ENCODE peak calls at places on chromosomes 16 and 17, in seven cellular contexts. N is stimulated activated CD8-positive, alpha-beta memory T cell treated with anti-CD3 and anti-CD28 coated beads, Interleukin-4, amount 100 ng/mL, for 1 hour; J is fibroblast of the aortic adventitia; T is neuronal stem cell; D is OCI-LY7; O is astrocyte of the cerebellum; A is A172. P is an unnamed sample.

GRCh38 chr17:61431594-61432311 is 20.5 kb upstream of the TBX4 start:
- DNase-seq in N (no peak), O (no peak), J (peak; percentile 21), A (peak; percentile 86), T (no peak), D (no peak), P (no peak)

GRCh38 chr17:39738568-39738901 is 797 bp downstream of the GRB7 start:
- DNase-seq in D (no peak), T (no peak), N (no peak), O (no peak), J (no peak), A (no peak), P (no peak)

GRCh38 chr16:82108774-82109173 is 61.2 kb downstream of the MPHOSPH6 start:
- DNase-seq in J (no peak), A (no peak), D (no peak), N (no peak), O (no peak), T (no peak), P (no peak)

GRCh38 chr17:30219833-30220232 is 15.7 kb downstream of the SLC6A4 start:
- DNase-seq in A (no peak), J (no peak), N (no peak), O (no peak), T (no peak), D (no peak), P (no peak)

GRCh38 chr17:27378482-27379200 is 77.6 kb upstream of the KSR1 start:
- DNase-seq in T (no peak), N (no peak), O (no peak), D (no peak), J (no peak), A (no peak), P (no peak)

GRCh38 chr16:30032083-30032819 is 1.2 kb upstream of the TLCD3B start:
- DNase-seq in A (peak; percentile 71), D (peak; percentile 80), T (peak; percentile 86), J (peak; percentile 80), O (peak; percentile 37), N (no peak), P (peak; percentile 76)

GRCh38 chr16:10265770-10266615 is 83.8 kb upstream of the GRIN2A start:
- DNase-seq in T (no peak), J (no peak), N (no peak), A (no peak), D (no peak), O (no peak), P (no peak)

GRCh38 chr16:649646-650045 is 481 bp downstream of the WDR90 start:
- DNase-seq in N (no peak), A (no peak), O (no peak), J (no peak), D (peak; percentile 30), T (no peak), P (no peak)

GRCh38 chr17:73773702-73774101 is 129.5 kb upstream of the SDK2 start:
- DNase-seq in J (no peak), N (no peak), D (no peak), O (no peak), A (peak; percentile 42), T (no peak), P (no peak)

GRCh38 chr17:2337811-2338657 is 733 bp downstream of the SGSM2 start:
- DNase-seq in D (peak; percentile 28), T (peak; percentile 42), J (peak; percentile 31), O (no peak), A (peak; percentile 44), N (no peak), P (peak; percentile 63)

GRCh38 chr16:30924797-30925645 is 1.6 kb downstream of the FBXL19 start:
- DNase-seq in J (peak; percentile 9), O (no peak), D (no peak), A (no peak), T (no peak), N (no peak), P (no peak)

GRCh38 chr17:83178533-83179201 is 99.3 kb downstream of the METRNL start:
- DNase-seq in A (no peak), J (no peak), O (no peak), T (no peak), D (no peak), N (no peak), P (no peak)

GRCh38 chr17:44794699-44795413 is 35.2 kb downstream of the GJC1 start:
- DNase-seq in J (peak; percentile 74), N (no peak), D (no peak), O (no peak), A (peak; percentile 99), T (no peak), P (no peak)

GRCh38 chr16:81804134-81804610 is 25.1 kb downstream of the PLCG2 start:
- DNase-seq in J (no peak), D (peak; percentile 77), N (no peak), A (no peak), T (no peak), O (no peak), P (no peak)

GRCh38 chr17:17938388-17939107 is 33.7 kb downstream of the TOM1L2 start:
- DNase-seq in T (no peak), D (no peak), J (no peak), O (no peak), N (no peak), A (no peak), P (no peak)

GRCh38 chr17:58577696-58578095 is 63.3 kb upstream of the MTMR4 start:
- DNase-seq in N (peak; percentile 5), J (peak; percentile 54), D (peak; percentile 79), T (peak; percentile 50), O (peak; percentile 23), A (peak; percentile 51), P (peak; percentile 61)

GRCh38 chr17:28216032-28216431 is 103.0 kb upstream of the TMEM97 start:
- DNase-seq in O (no peak), D (no peak), T (no peak), N (no peak), J (no peak), A (no peak), P (no peak)

GRCh38 chr17:2977157-2977556 is 86.2 kb downstream of the OR1D5 start:
- DNase-seq in T (no peak), N (no peak), O (no peak), J (no peak), A (no peak), D (no peak), P (no peak)

GRCh38 chr16:80899804-80900592 is 95.6 kb upstream of the CDYL2 start:
- DNase-seq in A (peak; percentile 66), D (no peak), T (no peak), N (no peak), O (peak; percentile 87), J (peak; percentile 98), P (peak; percentile 86)

GRCh38 chr17:6856054-6856453 is 24.5 kb upstream of the TEKT1 start:
- DNase-seq in J (no peak), T (no peak), N (no peak), O (no peak), D (peak; percentile 12), A (no peak), P (no peak)

GRCh38 chr17:410674-411401 is 58.2 kb upstream of the RPH3AL start:
- DNase-seq in T (peak; percentile 31), J (peak; percentile 28), D (no peak), O (no peak), A (peak; percentile 25), N (no peak), P (no peak)

GRCh38 chr16:13402601-13403000 is 501.2 kb downstream of the SHISA9 start:
- DNase-seq in N (no peak), J (no peak), T (no peak), D (no peak), A (peak; percentile 64), O (no peak), P (no peak)

GRCh38 chr16:30972872-30973271 is 12.1 kb upstream of the HSD3B7 start:
- DNase-seq in J (no peak), N (no peak), T (no peak), O (no peak), A (no peak), D (no peak), P (no peak)

GRCh38 chr17:58648236-58648635 is 43.6 kb downstream of the TEX14 start:
- DNase-seq in T (no peak), N (no peak), D (no peak), O (no peak), A (no peak), J (no peak), P (no peak)

GRCh38 chr16:48597563-48598392 is 12.2 kb downstream of the N4BP1 start:
- DNase-seq in J (no peak), O (no peak), T (no peak), D (no peak), N (no peak), A (no peak), P (no peak)

GRCh38 chr17:82213251-82214011 is 789 bp upstream of the CCDC57 start:
- DNase-seq in J (peak; percentile 75), A (peak; percentile 58), N (no peak), T (no peak), D (no peak), O (peak; percentile 44), P (peak; percentile 80)